ENCODE peak calls at places on chromosomes 1 and 21, in four cellular contexts. U is neuronal stem cell, O is IMR-90, G is H9. C is an unnamed sample.

GRCh38 chr21:35648512-35648911 is 411.8 kb downstream of the SETD4 start:
- DNase-seq in U (no peak), O (no peak), G (no peak), C (no peak)

GRCh38 chr1:109238382-109238781 is 11.0 kb upstream of the CELSR2 start:
- DNase-seq in G (no peak), O (no peak), U (no peak), C (no peak)

GRCh38 chr1:11286735-11287410 is 13.9 kb downstream of the UBIAD1 start:
- DNase-seq in O (peak; percentile 56), U (peak; percentile 80), G (peak; percentile 58), C (peak; percentile 35)

GRCh38 chr1:19262047-19262446 is 10.4 kb downstream of the MRTO4 start:
- DNase-seq in G (no peak), U (no peak), O (no peak), C (no peak)

GRCh38 chr1:7120863-7121621 is 335.8 kb downstream of the CAMTA1 start:
- DNase-seq in U (no peak), G (no peak), O (no peak), C (peak; percentile 29)

GRCh38 chr1:154546264-154547043 is 12.0 kb downstream of the UBE2Q1 start:
- DNase-seq in U (peak; percentile 52), O (peak; percentile 58), G (peak; percentile 85), C (peak; percentile 85)

GRCh38 chr1:198245379-198245778 is 88.6 kb downstream of the NEK7 start:
- DNase-seq in G (no peak), O (no peak), U (no peak), C (no peak)

GRCh38 chr1:10497109-10497508 is 22.4 kb downstream of the PEX14 start:
- DNase-seq in O (no peak), U (no peak), G (no peak), C (no peak)

GRCh38 chr1:6037338-6037762 is 8.3 kb upstream of the KCNAB2 start:
- DNase-seq in O (peak; percentile 34), U (no peak), G (no peak), C (peak; percentile 44)

GRCh38 chr1:19921310-19921709 is 2.1 kb downstream of the PLA2G2E start:
- DNase-seq in O (no peak), G (no peak), U (no peak), C (no peak)

GRCh38 chr1:231720652-231721325 is 94.2 kb downstream of the DISC1 start:
- DNase-seq in G (no peak), O (no peak), U (no peak), C (no peak)

GRCh38 chr1:1781526-1781903 is 3.2 kb upstream of the NADK start:
- DNase-seq in G (peak; percentile 42), O (no peak), U (no peak), C (peak; percentile 22)

GRCh38 chr1:100894622-100895539 is at the start of gene EXTL2:
- DNase-seq in U (peak; percentile 80), G (peak; percentile 92), O (peak; percentile 64), C (peak; percentile 97)

GRCh38 chr1:207327994-207328393 is 6.5 kb downstream of the CD55 start:
- DNase-seq in U (no peak), G (no peak), O (peak; percentile 88), C (no peak)

GRCh38 chr1:1609822-1610485 is 5.3 kb upstream of the MIB2 start:
- DNase-seq in G (no peak), U (no peak), O (no peak), C (no peak)

GRCh38 chr1:28147264-28148094 is 29.0 kb downstream of the PTAFR start:
- DNase-seq in O (no peak), U (no peak), G (peak; percentile 47), C (peak; percentile 51)

GRCh38 chr1:168091720-168092119 is 45.0 kb downstream of the GPR161 start:
- DNase-seq in U (no peak), O (no peak), G (no peak), C (no peak)

GRCh38 chr1:237108299-237109040 is 66.5 kb downstream of the RYR2 start:
- DNase-seq in O (no peak), G (no peak), U (peak; percentile 8), C (peak; percentile 50)

GRCh38 chr1:16617101-16617727 is 3.9 kb upstream of the NBPF1 start:
- DNase-seq in U (no peak), G (peak; percentile 48), O (no peak), C (no peak)

GRCh38 chr21:45244799-45245340 is 42.8 kb downstream of the POFUT2 start:
- DNase-seq in O (no peak), G (peak; percentile 21), U (no peak), C (no peak)

GRCh38 chr1:29524285-29525065 is 288.2 kb downstream of the PTPRU start:
- DNase-seq in O (no peak), U (no peak), G (peak; percentile 19), C (no peak)

GRCh38 chr1:197510691-197511378 is 242.8 kb downstream of the CRB1 start:
- DNase-seq in O (no peak), G (no peak), U (no peak), C (no peak)

GRCh38 chr1:100736324-100736723 is 16.8 kb downstream of the VCAM1 start:
- DNase-seq in O (peak; percentile 36), U (no peak), G (no peak), C (no peak)

GRCh38 chr1:86596253-86596652 is 49.4 kb downstream of the CLCA4 start:
- DNase-seq in G (no peak), U (no peak), O (no peak), C (no peak)

GRCh38 chr1:61083799-61084385 is 1.5 kb downstream of the NFIA start:
- DNase-seq in G (no peak), O (no peak), U (no peak), C (no peak)

GRCh38 chr1:165376041-165376810 is 19.7 kb upstream of the LMX1A start:
- DNase-seq in G (peak; percentile 87), U (peak; percentile 67), O (peak; percentile 20), C (peak; percentile 91)

GRCh38 chr1:30451532-30452125 is 271.8 kb downstream of the MATN1 start:
- DNase-seq in O (no peak), U (no peak), G (peak; percentile 8), C (no peak)

GRCh38 chr1:2429780-2430591 is 17.6 kb upstream of the PEX10 start:
- DNase-seq in O (no peak), G (peak; percentile 47), U (no peak), C (peak; percentile 42)

GRCh38 chr1:18448889-18449288 is 31.8 kb upstream of the KLHDC7A start:
- DNase-seq in G (no peak), O (no peak), U (no peak), C (peak; percentile 25)

GRCh38 chr1:117339866-117340357 is 27.3 kb upstream of the MAN1A2 start:
- DNase-seq in G (no peak), U (no peak), O (peak; percentile 83), C (peak; percentile 71)

GRCh38 chr21:27134513-27134912 is 167.6 kb upstream of the ADAMTS5 start:
- DNase-seq in O (peak; percentile 19), G (no peak), U (no peak), C (no peak)

GRCh38 chr1:176029155-176029554 is 177.9 kb downstream of the COP1 start:
- DNase-seq in U (no peak), O (no peak), G (no peak), C (no peak)

GRCh38 chr1:224333309-224333926 is 3.4 kb upstream of the NVL start:
- DNase-seq in G (no peak), U (no peak), O (peak; percentile 64), C (peak; percentile 60)

GRCh38 chr21:42330380-42331336 is 15.4 kb upstream of the TFF3 start:
- DNase-seq in O (no peak), U (no peak), G (no peak), C (no peak)
- H3K4me2 ChIP-seq in O (no peak overlapping the region), U (no peak overlapping the region), G (no peak overlapping the region), C (no peak overlapping the region)

GRCh38 chr1:214009613-214010550 is 22.1 kb downstream of the PROX1 start:
- DNase-seq in O (no peak), U (no peak), G (no peak), C (no peak)
- H2BK15ac ChIP-seq in O (no peak overlapping the region), U (no peak overlapping the region), G (no peak overlapping the region), C (no peak overlapping the region)

DNA sequence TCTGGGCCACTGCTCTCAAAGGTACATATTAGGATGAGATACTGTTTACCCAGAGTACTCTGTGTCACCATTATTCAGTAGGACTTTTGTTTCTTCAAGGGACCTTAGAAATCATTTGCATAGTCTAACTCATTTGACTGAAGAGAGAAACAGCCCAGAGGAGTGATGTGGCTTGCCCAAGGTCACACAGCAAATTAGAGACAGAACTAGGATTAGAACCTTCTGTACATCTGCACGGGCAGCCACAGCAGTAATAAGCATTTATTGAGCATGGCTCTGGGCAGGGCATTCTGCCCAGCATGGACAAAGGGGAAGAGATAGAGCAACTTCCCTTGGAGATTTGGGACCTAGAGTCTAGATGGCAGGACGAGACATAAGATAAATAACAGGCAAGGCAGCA is 5.7 kb upstream of the NHLH1 start:
- DNase-seq in G (no peak), O (no peak), U (no peak), C (no peak)
- H2BK5ac ChIP-seq in G (no peak overlapping the region), O (no peak overlapping the region), U (no peak overlapping the region), C (peak overlapping the region; percentile 66)

GRCh38 chr21:42080788-42081083 is 9.6 kb downstream of the UMODL1 start:
- DNase-seq in G (no peak), O (peak; percentile 89), U (no peak), C (no peak)
- H3K4me2 ChIP-seq in G (no peak overlapping the region), O (no peak overlapping the region), U (no peak overlapping the region), C (no peak overlapping the region)

C was measured in mesendoderm.